ENCODE peak calls at places on chromosomes 2 and 18, in nine cellular contexts. T is stomach; W is T-helper 2 cell; J is CD8-positive, alpha-beta T cell; Y is SK-MEL-5; Q is hepatic stellate cell; K is choroid plexus epithelial cell; A is fibroblast of lung; P is NCI-H345. C is an unnamed sample.

GRCh38 chr2:176134978-176135575 is 5.6 kb downstream of the HOXD8 start:
- DNase-seq in A (no peak), Q (no peak), W (no peak), T (no peak), Y (peak), J (no peak), P (peak), K (peak), C (no peak)

GRCh38 chr2:172556284-172557033 is 569 bp downstream of the PDK1 start:
- DNase-seq in J (peak), Y (peak), K (peak), P (peak), Q (peak), W (peak), A (peak), T (peak), C (peak)

GRCh38 chr2:224259831-224260230 is 142.1 kb downstream of the FAM124B start:
- DNase-seq in Y (no peak), Q (no peak), K (no peak), J (no peak), W (no peak), T (no peak), A (no peak), P (no peak), C (no peak)

GRCh38 chr2:156803243-156803642 is 367.1 kb downstream of the GPD2 start:
- DNase-seq in P (peak), Q (no peak), J (no peak), A (no peak), K (no peak), Y (no peak), T (no peak), W (no peak), C (no peak)

GRCh38 chr2:151670346-151670745 is 63.9 kb downstream of the NEB start:
- DNase-seq in J (no peak), Q (no peak), P (no peak), W (no peak), T (no peak), K (no peak), Y (no peak), A (no peak), C (no peak)

GRCh38 chr18:63161728-63162195 is 157.8 kb downstream of the BCL2 start:
- DNase-seq in W (peak), K (peak), Y (peak), J (peak), T (peak), P (peak), Q (peak), A (peak), C (peak)

GRCh38 chr2:177399376-177399775 is 6.8 kb downstream of the AGPS start:
- DNase-seq in J (no peak), Q (no peak), K (no peak), W (no peak), T (no peak), P (no peak), A (no peak), Y (no peak), C (no peak)

GRCh38 chr2:39584283-39584972 is 81.3 kb upstream of the TMEM178A start:
- DNase-seq in K (peak), Q (peak), A (peak), Y (no peak), T (no peak), W (no peak), P (no peak), J (no peak), C (peak)

GRCh38 chr2:42132066-42132965 is 36.8 kb upstream of the EML4 start:
- DNase-seq in W (no peak), J (no peak), P (no peak), Y (no peak), K (peak), A (peak), Q (peak), T (no peak), C (peak)

GRCh38 chr2:181680937-181681811 is 857 bp upstream of the NEUROD1 start:
- DNase-seq in Y (no peak), J (no peak), T (no peak), P (no peak), Q (no peak), A (no peak), K (no peak), W (no peak), C (no peak)

GRCh38 chr18:46408334-46408987 is 248.6 kb downstream of the LOXHD1 start:
- DNase-seq in P (no peak), Q (no peak), W (no peak), T (no peak), A (no peak), Y (peak), K (peak), J (no peak), C (no peak)

GRCh38 chr2:157438907-157439791 is 4.7 kb downstream of the CYTIP start:
- DNase-seq in K (no peak), W (no peak), T (no peak), P (no peak), Y (no peak), J (no peak), Q (no peak), A (peak), C (no peak)

GRCh38 chr2:62303818-62304217 is 107.9 kb downstream of the B3GNT2 start:
- DNase-seq in T (no peak), W (no peak), P (no peak), Q (no peak), K (no peak), A (no peak), Y (no peak), J (no peak), C (no peak)

GRCh38 chr2:194486316-194486715 is 1170.7 kb upstream of the SLC39A10 start:
- DNase-seq in W (no peak), A (no peak), Y (no peak), K (no peak), P (no peak), J (no peak), T (no peak), Q (no peak), C (no peak)

GRCh38 chr2:106579750-106580197 is 92.6 kb downstream of the CD8B2 start:
- DNase-seq in J (no peak), Y (no peak), T (no peak), K (no peak), W (no peak), Q (no peak), A (no peak), P (no peak), C (no peak)

GRCh38 chr18:55739488-55739887 is 151.5 kb upstream of the TCF4 start:
- DNase-seq in T (no peak), P (no peak), Y (no peak), A (no peak), J (no peak), Q (no peak), K (no peak), W (no peak), C (no peak)

GRCh38 chr2:114119846-114120348 is 230.0 kb downstream of the ACTR3 start:
- DNase-seq in W (no peak), J (no peak), T (no peak), Y (no peak), Q (peak), K (no peak), A (peak), P (no peak), C (no peak)

GRCh38 chr2:165197346-165197745 is 6.5 kb downstream of the SCN3A start:
- DNase-seq in Q (no peak), A (no peak), K (no peak), W (no peak), P (peak), J (no peak), T (no peak), Y (no peak), C (no peak)

GRCh38 chr2:238948765-238949641 is 101.1 kb downstream of the TWIST2 start:
- DNase-seq in Y (no peak), A (peak), K (no peak), P (no peak), J (no peak), W (no peak), Q (peak), T (no peak), C (no peak)

GRCh38 chr2:197822333-197822732 is 17.9 kb downstream of the PLCL1 start:
- DNase-seq in W (no peak), Q (no peak), T (no peak), K (no peak), P (no peak), J (no peak), A (no peak), Y (no peak), C (no peak)

GRCh38 chr18:75475228-75475627 is 47.7 kb upstream of the SMIM21 start:
- DNase-seq in Y (no peak), A (peak), K (peak), W (no peak), T (no peak), P (no peak), J (no peak), Q (peak), C (peak)

GRCh38 chr18:24181806-24182205 is 42.9 kb downstream of the CABYR start:
- DNase-seq in A (peak), T (no peak), J (no peak), W (no peak), K (peak), Y (no peak), Q (no peak), P (no peak), C (no peak)

GRCh38 chr2:205352593-205352992 is 329.7 kb upstream of the NRP2 start:
- DNase-seq in J (no peak), P (no peak), K (peak), Y (no peak), T (no peak), A (peak), W (no peak), Q (peak), C (no peak)

GRCh38 chr2:191382801-191383200 is 137.6 kb downstream of the MYO1B start:
- DNase-seq in P (peak), Y (no peak), K (peak), Q (no peak), A (no peak), T (peak), J (no peak), W (no peak), C (no peak)

GRCh38 chr18:58190842-58191530 is 147.0 kb downstream of the NEDD4L start:
- DNase-seq in A (no peak), Y (no peak), J (no peak), K (no peak), W (no peak), P (no peak), T (no peak), Q (no peak), C (no peak)

GRCh38 chr2:196059491-196059960 is 9.1 kb downstream of the DNAH7 start:
- DNase-seq in J (no peak), K (peak), T (no peak), W (no peak), Q (no peak), P (no peak), A (peak), Y (peak), C (no peak)